ENCODE peak calls at places on chromosomes 1 and 21, in six cellular contexts. D is HCT116, K is amygdala, I is left ventricle myocardium inferior, Y is RWPE2, T is caudate nucleus. M is an unnamed sample.

GRCh38 chr1:234486858-234487830 is 8.2 kb upstream of the TARBP1 start:
- DNase-seq in D (no peak), K (no peak), I (no peak), Y (no peak), T (peak), M (peak)

GRCh38 chr1:159756397-159756796 is 24.4 kb upstream of the DUSP23 start:
- DNase-seq in D (no peak), K (no peak), I (no peak), Y (no peak), T (no peak), M (no peak)

GRCh38 chr1:35708179-35708891 is 10.3 kb downstream of the C1orf216 start:
- DNase-seq in D (no peak), K (no peak), I (no peak), Y (no peak), T (peak), M (no peak)

GRCh38 chr1:244048566-244049141 is 2.4 kb upstream of the ZBTB18 start:
- DNase-seq in D (no peak), K (no peak), I (no peak), Y (no peak), T (no peak), M (no peak)

GRCh38 chr21:41953831-41954653 is at the start of gene C2CD2:
- DNase-seq in D (no peak), K (no peak), I (peak), Y (no peak), T (no peak), M (peak)

GRCh38 chr1:155307247-155307740 is 1.4 kb upstream of the FDPS start:
- DNase-seq in D (no peak), K (no peak), I (no peak), Y (no peak), T (no peak), M (no peak)

GRCh38 chr21:45870851-45871615 is 110.5 kb upstream of the COL6A1 start:
- DNase-seq in D (no peak), K (no peak), I (no peak), Y (no peak), T (no peak), M (no peak)

GRCh38 chr1:20574686-20575543 is 14.0 kb upstream of the CDA start:
- DNase-seq in D (peak), K (no peak), I (peak), Y (no peak), T (no peak), M (peak)

GRCh38 chr1:17935230-17935629 is 172.4 kb upstream of the IGSF21 start:
- DNase-seq in D (no peak), K (no peak), I (no peak), Y (no peak), T (no peak), M (no peak)

GRCh38 chr1:111654839-111655238 is 35.2 kb downstream of the RAP1A start:
- DNase-seq in D (no peak), K (no peak), I (no peak), Y (no peak), T (no peak), M (no peak)

GRCh38 chr1:242754926-242755325 is 230.4 kb upstream of the PLD5 start:
- DNase-seq in D (no peak), K (no peak), I (no peak), Y (no peak), T (no peak), M (no peak)